ENCODE peak calls at places on chromosomes 6 and 20, in seven cellular contexts. Y is B cell; N is IMR-90; S is RWPE1; R is activated CD4-positive, alpha-beta T cell treated with anti-CD3 and anti-CD28 coated beads, Interleukin-2, amount 10 ng/mL, durations not matched to agents 7 days and 5 days; M is WERI-Rb-1; L is LoVo. T is an unnamed sample.

GRCh38 chr6:11712760-11713159 is 65.8 kb downstream of the ADTRP start:
- DNase-seq in L (no peak), S (no peak), Y (no peak), R (no peak), M (no peak), N (peak; percentile 46), T (no peak)

GRCh38 chr6:161272600-161273355 is 1.1 kb downstream of the AGPAT4 start:
- DNase-seq in L (no peak), M (no peak), N (peak; percentile 59), R (no peak), S (peak; percentile 24), Y (no peak), T (peak; percentile 3)

GRCh38 chr6:159602370-159603185 is 90.5 kb downstream of the SOD2 start:
- DNase-seq in S (no peak), R (no peak), M (no peak), Y (no peak), N (no peak), L (no peak), T (no peak)

GRCh38 chr20:16476032-16476431 is 97.2 kb downstream of the KIF16B start:
- DNase-seq in N (peak; percentile 62), S (peak; percentile 38), R (peak; percentile 13), M (no peak), Y (peak; percentile 54), L (peak; percentile 46), T (peak; percentile 24)

GRCh38 chr20:25136643-25137559 is 55.0 kb upstream of the VSX1 start:
- DNase-seq in S (peak; percentile 67), Y (no peak), M (no peak), L (peak; percentile 64), R (no peak), N (peak; percentile 87), T (peak; percentile 38)

GRCh38 chr6:105991561-105992314 is 94.4 kb upstream of the PRDM1 start:
- DNase-seq in M (no peak), Y (peak; percentile 67), R (peak; percentile 45), N (no peak), L (peak; percentile 61), S (peak; percentile 36), T (no peak)

GRCh38 chr20:63377256-63378114 is 16.3 kb upstream of the CHRNA4 start:
- DNase-seq in N (no peak), L (no peak), Y (no peak), S (no peak), M (no peak), R (no peak), T (no peak)

GRCh38 chr6:26122402-26122792 is 35.2 kb downstream of the HFE start:
- DNase-seq in N (no peak), R (no peak), Y (no peak), L (no peak), S (no peak), M (peak; percentile 43), T (no peak)

GRCh38 chr6:34237316-34237721 is 646 bp downstream of the HMGA1 start:
- DNase-seq in Y (peak; percentile 64), R (peak; percentile 42), L (no peak), M (peak; percentile 42), S (no peak), N (no peak), T (no peak)

GRCh38 chr20:51752343-51752951 is 15.7 kb downstream of the ATP9A start:
- DNase-seq in Y (no peak), L (peak; percentile 61), M (no peak), S (peak; percentile 80), R (no peak), N (peak; percentile 93), T (no peak)

GRCh38 chr20:45951474-45951873 is 17.0 kb downstream of the PCIF1 start:
- DNase-seq in Y (no peak), N (no peak), R (no peak), M (no peak), S (no peak), L (no peak), T (no peak)

T was measured in HCT116.